ENCODE peak calls at places on chromosomes 4 and X, in five cellular contexts. V is cardiac septum, F is H4, G is nephron progenitor cell, C is NCI-H345. E is an unnamed sample.

GRCh38 chr4:22315643-22316042 is 200.2 kb downstream of the ADGRA3 start:
- DNase-seq in V (no peak), G (no peak), F (peak; percentile 13), C (no peak), E (no peak)

GRCh38 chrX:151505796-151506195 is 57.7 kb upstream of the PASD1 start:
- DNase-seq in V (no peak), C (no peak), G (peak; percentile 34), F (peak; percentile 6), E (peak; percentile 46)

GRCh38 chr4:173575482-173576152 is 45.6 kb upstream of the HAND2 start:
- DNase-seq in V (no peak), C (no peak), F (no peak), G (no peak), E (no peak)

GRCh38 chr4:79864470-79865190 is 208.4 kb downstream of the ANTXR2 start:
- DNase-seq in G (peak; percentile 2), C (peak; percentile 68), F (no peak), V (no peak), E (no peak)

GRCh38 chrX:1813809-1814208 is 198.9 kb downstream of the ASMT start:
- DNase-seq in F (no peak), V (no peak), C (no peak), G (peak; percentile 33), E (no peak)

GRCh38 chr4:121819216-121819980 is 4.3 kb downstream of the CCNA2 start:
- DNase-seq in F (no peak), V (no peak), G (no peak), C (no peak), E (no peak)

GRCh38 chr4:44150091-44150576 is 298.5 kb downstream of the KCTD8 start:
- DNase-seq in F (peak; percentile 33), V (no peak), C (no peak), G (no peak), E (no peak)

GRCh38 chrX:24676403-24677024 is 17.2 kb upstream of the POLA1 start:
- DNase-seq in V (no peak), F (no peak), C (no peak), G (peak; percentile 18), E (peak; percentile 13)

GRCh38 chr4:26028793-26029511 is 114.9 kb downstream of the SMIM20 start:
- DNase-seq in F (no peak), C (no peak), V (peak; percentile 87), G (peak; percentile 90), E (no peak)

GRCh38 chr4:57187241-57187640 is 77.1 kb upstream of the IGFBP7 start:
- DNase-seq in G (no peak), F (no peak), V (no peak), C (no peak), E (no peak)

GRCh38 chr4:39932776-39933402 is 44.8 kb downstream of the PDS5A start:
- DNase-seq in V (no peak), G (no peak), C (no peak), F (no peak), E (no peak)

GRCh38 chrX:119389854-119390501 is 9.2 kb upstream of the SLC25A43 start:
- DNase-seq in F (no peak), C (no peak), V (no peak), G (peak; percentile 15), E (no peak)

GRCh38 chrX:18949902-18950301 is 34.0 kb downstream of the PHKA2 start:
- DNase-seq in C (no peak), G (no peak), V (no peak), F (no peak), E (no peak)

GRCh38 chr4:168981460-168981859 is 28.6 kb downstream of the CBR4 start:
- DNase-seq in F (no peak), G (no peak), V (no peak), C (no peak), E (no peak)

GRCh38 chr4:159002950-159003349 is 99.9 kb upstream of the RAPGEF2 start:
- DNase-seq in G (no peak), F (peak; percentile 72), C (no peak), V (no peak), E (peak; percentile 48)

GRCh38 chrX:67619253-67619652 is 75.4 kb downstream of the AR start:
- DNase-seq in F (peak; percentile 29), V (no peak), G (no peak), C (no peak), E (peak; percentile 2)

GRCh38 chrX:13223868-13224555 is 95.8 kb downstream of the ATXN3L start:
- DNase-seq in V (no peak), G (no peak), C (peak; percentile 92), F (peak; percentile 92), E (peak; percentile 89)

GRCh38 chr4:11605597-11605996 is 176.9 kb upstream of the HS3ST1 start:
- DNase-seq in G (no peak), C (no peak), F (no peak), V (no peak), E (no peak)

GRCh38 chr4:76977731-76978350 is 28.3 kb downstream of the SEPTIN11 start:
- DNase-seq in V (no peak), G (no peak), F (peak; percentile 68), C (no peak), E (peak; percentile 14)

GRCh38 chr4:81472249-81473085 is 760 bp upstream of the RASGEF1B start:
- DNase-seq in C (peak; percentile 87), F (peak; percentile 56), V (no peak), G (peak; percentile 23), E (peak; percentile 75)

E was measured in SW480.